ENCODE peak calls at places on chromosomes 4 and X, in eight cellular contexts. C is NCI-H510A; Z is fibroblast of pulmonary artery; G is HFFc6; H is GM20000; K is activated naive CD4-positive, alpha-beta T cell; O is GM03348; I is islet precursor cell. X is an unnamed sample.

GRCh38 chr4:125101706-125102105 is 213.0 kb upstream of the FAT4 start:
- DNase-seq in G (peak), C (no peak), H (no peak), O (peak), K (no peak), Z (no peak), I (no peak), X (no peak)

GRCh38 chrX:140164383-140164782 is 199.1 kb upstream of the CXorf66 start:
- DNase-seq in O (no peak), H (no peak), I (no peak), C (no peak), K (no peak), Z (no peak), G (no peak), X (no peak)

GRCh38 chrX:119399772-119400101 is 601 bp downstream of the SLC25A43 start:
- DNase-seq in O (peak), C (no peak), G (peak), I (peak), Z (peak), H (no peak), K (no peak), X (no peak)

GRCh38 chr4:33133723-33134122 is 2413.6 kb downstream of the PCDH7 start:
- DNase-seq in C (no peak), H (no peak), Z (no peak), O (no peak), I (no peak), G (no peak), K (no peak), X (no peak)

GRCh38 chrX:110188701-110189558 is 129.0 kb downstream of the AMMECR1 start:
- DNase-seq in H (no peak), K (no peak), G (no peak), Z (no peak), I (no peak), C (no peak), O (no peak), X (no peak)

GRCh38 chr4:56909083-56909981 is 1.6 kb downstream of the REST start:
- DNase-seq in O (peak), H (peak), I (peak), K (peak), G (peak), C (no peak), Z (peak), X (peak)

GRCh38 chr4:55781809-55782208 is 37.8 kb upstream of the EXOC1L start:
- DNase-seq in H (no peak), K (no peak), G (no peak), I (no peak), O (no peak), C (no peak), Z (peak), X (no peak)

GRCh38 chr4:137213372-137214173 is 318.7 kb downstream of the PCDH18 start:
- DNase-seq in O (peak), K (no peak), I (no peak), Z (no peak), C (no peak), H (no peak), G (peak), X (no peak)

X was measured in GM06990.